ENCODE peak calls at places on chromosomes 12 and 14, in five cellular contexts. X is iris pigment epithelial cell, D is amygdala, U is aorta, K is KBM-7. W is an unnamed sample.

GRCh38 chr14:60981626-60982455 is 796 bp downstream of the SLC38A6 start:
- DNase-seq in X (peak; percentile 85), D (no peak), U (no peak), K (peak; percentile 15), W (no peak)

GRCh38 chr14:54229136-54229535 is 167.7 kb upstream of the CDKN3 start:
- DNase-seq in X (no peak), D (no peak), U (no peak), K (no peak), W (no peak)

GRCh38 chr12:65923228-65923627 is 98.9 kb downstream of the HMGA2 start:
- DNase-seq in X (no peak), D (no peak), U (no peak), K (peak; percentile 73), W (no peak)

GRCh38 chr12:32589165-32589891 is 89.8 kb upstream of the DNM1L start:
- DNase-seq in X (no peak), D (no peak), U (no peak), K (peak; percentile 82), W (no peak)

GRCh38 chr12:46664771-46665287 is 161.0 kb downstream of the SLC38A4 start:
- DNase-seq in X (peak; percentile 98), D (no peak), U (no peak), K (peak; percentile 54), W (no peak)

GRCh38 chr12:95548539-95549391 is 2.5 kb downstream of the USP44 start:
- DNase-seq in X (no peak), D (peak; percentile 49), U (peak; percentile 87), K (no peak), W (peak; percentile 33)

GRCh38 chr12:95623554-95624170 is 72.4 kb upstream of the USP44 start:
- DNase-seq in X (peak; percentile 82), D (peak; percentile 4), U (peak; percentile 88), K (peak; percentile 63), W (peak; percentile 44)

GRCh38 chr12:49545815-49546214 is 7.0 kb downstream of the KCNH3 start:
- DNase-seq in X (no peak), D (no peak), U (peak; percentile 31), K (no peak), W (no peak)

GRCh38 chr12:67649165-67650126 is 901 bp downstream of the DYRK2 start:
- DNase-seq in X (peak; percentile 18), D (peak; percentile 27), U (peak; percentile 80), K (peak; percentile 36), W (peak; percentile 20)